ENCODE peak calls at places on chromosomes 1 and 21, in six cellular contexts. G is myocyte, S is PC-9, T is GM04504, K is Right ventricle myocardium superior, A is NCI-H69. Z is an unnamed sample.

GRCh38 chr21:40685121-40685630 is 161.8 kb downstream of the DSCAM start:
- DNase-seq in A (peak), S (no peak), G (no peak), T (no peak), K (no peak), Z (no peak)

GRCh38 chr21:44482581-44483287 is 27.4 kb downstream of the LRRC3 start:
- DNase-seq in K (no peak), G (no peak), S (peak), A (no peak), T (no peak), Z (no peak)

GRCh38 chr1:66315675-66316074 is 218.3 kb upstream of the SGIP1 start:
- DNase-seq in A (no peak), G (no peak), S (peak), K (no peak), T (no peak), Z (no peak)

GRCh38 chr1:95117207-95118018 is at the start of gene TLCD4:
- DNase-seq in G (peak), A (peak), T (no peak), S (peak), K (peak), Z (peak)

GRCh38 chr1:40849801-40850592 is 12.2 kb downstream of the CITED4 start:
- DNase-seq in S (no peak), A (peak), T (peak), K (peak), G (peak), Z (peak)

GRCh38 chr21:40049031-40049958 is 182.1 kb downstream of the PCP4 start:
- DNase-seq in A (peak), G (no peak), T (no peak), K (no peak), S (no peak), Z (peak)

GRCh38 chr1:9279172-9279840 is 13.4 kb upstream of the SPSB1 start:
- DNase-seq in T (no peak), A (no peak), S (no peak), G (no peak), K (peak), Z (no peak)

GRCh38 chr1:239255628-239256160 is 130.7 kb upstream of the CHRM3 start:
- DNase-seq in G (no peak), A (no peak), K (no peak), S (no peak), T (no peak), Z (no peak)

GRCh38 chr1:21909787-21910503 is 27.2 kb downstream of the HSPG2 start:
- DNase-seq in K (peak), S (no peak), A (peak), T (no peak), G (peak), Z (peak)

GRCh38 chr1:202590975-202591411 is 119.3 kb downstream of the SYT2 start:
- DNase-seq in G (no peak), K (no peak), A (no peak), T (no peak), S (no peak), Z (no peak)

GRCh38 chr1:65458730-65459396 is 38.4 kb downstream of the LEPR start:
- DNase-seq in K (no peak), G (no peak), T (no peak), A (no peak), S (no peak), Z (no peak)

GRCh38 chr1:235601087-235601486 is 48.5 kb downstream of the GNG4 start:
- DNase-seq in T (no peak), A (peak), K (no peak), G (no peak), S (no peak), Z (peak)

GRCh38 chr1:211082824-211083223 is 51.1 kb downstream of the KCNH1 start:
- DNase-seq in G (no peak), T (no peak), K (no peak), S (no peak), A (peak), Z (no peak)

GRCh38 chr1:81231729-81232038 is 569.0 kb upstream of the ADGRL2 start:
- DNase-seq in K (no peak), G (no peak), A (no peak), S (no peak), T (no peak), Z (no peak)

GRCh38 chr1:13543927-13544556 is 30.2 kb upstream of the LRRC38 start:
- DNase-seq in A (no peak), K (peak), G (peak), T (no peak), S (no peak), Z (peak)